ENCODE peak calls at places on chromosomes 11 and 22, in six cellular contexts. D is upper lobe of left lung, Y is A549, K is HepG2, O is K562, W is GM12878. X is an unnamed sample.

GRCh38 chr22:39623603-39624500 is 53.3 kb downstream of the CACNA1I start:
- ATAC-seq in O (no peak), K (peak), Y (peak), W (no peak), D (no peak), X (no peak)

GRCh38 chr11:31652528-31652927 is 143.0 kb downstream of the ELP4 start:
- ATAC-seq in W (peak), K (no peak), O (no peak), D (no peak), Y (no peak), X (no peak)

GRCh38 chr11:130212431-130212961 is 52.9 kb downstream of the ST14 start:
- ATAC-seq in D (no peak), O (peak), W (peak), K (peak), Y (peak), X (no peak)

GRCh38 chr22:20659258-20659657 is 114.7 kb upstream of the SERPIND1 start:
- ATAC-seq in Y (no peak), W (no peak), O (no peak), K (no peak), D (no peak), X (no peak)

GRCh38 chr11:12807621-12808020 is 133.4 kb downstream of the TEAD1 start:
- ATAC-seq in Y (no peak), W (no peak), D (no peak), O (no peak), K (no peak), X (no peak)

GRCh38 chr11:80146231-80146630 is 705.4 kb upstream of the TENM4 start:
- ATAC-seq in D (no peak), W (no peak), Y (no peak), K (no peak), O (no peak), X (no peak)

GRCh38 chr22:47091241-47091691 is 328.8 kb downstream of the TBC1D22A start:
- ATAC-seq in W (no peak), D (no peak), O (peak), Y (no peak), K (no peak), X (no peak)

GRCh38 chr11:113562981-113563461 is 87.8 kb upstream of the DRD2 start:
- ATAC-seq in D (no peak), K (no peak), Y (no peak), O (no peak), W (no peak), X (no peak)

DNA sequence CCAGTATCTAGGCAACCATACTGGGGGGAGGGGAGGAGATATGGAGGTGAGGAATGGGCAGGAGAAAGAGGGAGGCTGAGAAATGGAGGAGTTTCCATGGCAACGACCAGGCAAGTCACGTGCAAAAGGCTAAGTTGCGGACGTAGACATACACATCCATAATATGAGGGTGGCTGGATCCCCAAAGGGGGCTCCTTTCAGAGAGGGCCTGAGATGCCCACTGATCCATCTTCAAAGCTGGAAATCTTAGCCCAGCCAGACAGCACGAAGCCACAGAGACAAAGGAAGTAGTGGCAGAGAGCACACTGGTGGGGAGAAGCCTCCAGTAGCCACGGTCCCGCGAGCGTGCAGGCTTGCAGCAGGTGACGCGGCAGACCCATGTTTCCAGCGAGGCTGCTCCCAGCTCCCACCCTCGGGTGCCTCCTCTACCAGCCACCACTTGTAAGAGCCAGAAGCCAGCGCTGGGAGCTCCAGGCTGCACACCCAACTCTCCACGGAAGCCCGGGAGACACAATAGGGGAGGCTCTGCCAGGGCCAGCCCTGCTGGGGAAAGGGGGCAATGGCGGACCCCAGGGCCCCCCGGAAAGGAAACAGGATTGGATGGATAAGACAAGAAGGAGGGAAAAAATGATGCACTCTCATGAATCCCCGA is 935 bp downstream of the FXYD6 start:
- ATAC-seq in K (no peak), D (peak), Y (peak), W (no peak), O (no peak), X (no peak)
- TF ChIP-seq EP300 in K (no peak), D (no peak), Y (no peak), W (no peak), O (no peak), X (no peak)

GRCh38 chr11:68010058-68011041 is at the start of gene ALDH3B1:
- ATAC-seq in O (peak), Y (peak), W (peak), D (peak), K (peak), X (peak)
- TF ChIP-seq EP300 in O (no peak), Y (peak), W (no peak), D (no peak), K (no peak), X (no peak)

DNA sequence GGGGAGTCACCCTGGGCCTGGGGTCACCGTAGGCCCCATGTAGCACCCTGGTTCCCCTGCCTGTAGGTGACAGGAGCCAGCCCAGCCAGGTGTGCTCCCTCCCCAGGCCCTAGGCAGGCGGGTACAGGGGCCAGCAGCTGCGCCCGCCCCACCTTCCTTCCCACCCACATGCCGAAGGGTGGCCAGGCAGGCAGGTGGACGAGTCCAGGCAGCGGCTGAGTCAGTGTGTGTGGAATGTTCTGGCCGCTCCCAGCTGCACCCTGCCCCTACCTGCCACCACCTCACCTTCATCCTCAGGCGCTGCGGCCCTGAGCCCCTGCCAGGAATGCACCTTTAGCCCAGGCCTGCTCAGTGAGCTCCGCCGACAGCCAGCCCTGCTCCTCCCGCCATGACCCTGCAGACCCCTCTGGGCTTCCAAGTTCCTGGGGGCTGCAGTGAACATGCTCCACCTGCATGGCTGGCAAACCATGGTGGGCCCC is 619 bp upstream of the SYT8 start:
- ATAC-seq in D (peak), Y (no peak), O (no peak), W (no peak), K (peak), X (no peak)
- TF ChIP-seq EP300 in D (peak), Y (no peak), O (no peak), W (no peak), K (no peak), X (no peak)

DNA sequence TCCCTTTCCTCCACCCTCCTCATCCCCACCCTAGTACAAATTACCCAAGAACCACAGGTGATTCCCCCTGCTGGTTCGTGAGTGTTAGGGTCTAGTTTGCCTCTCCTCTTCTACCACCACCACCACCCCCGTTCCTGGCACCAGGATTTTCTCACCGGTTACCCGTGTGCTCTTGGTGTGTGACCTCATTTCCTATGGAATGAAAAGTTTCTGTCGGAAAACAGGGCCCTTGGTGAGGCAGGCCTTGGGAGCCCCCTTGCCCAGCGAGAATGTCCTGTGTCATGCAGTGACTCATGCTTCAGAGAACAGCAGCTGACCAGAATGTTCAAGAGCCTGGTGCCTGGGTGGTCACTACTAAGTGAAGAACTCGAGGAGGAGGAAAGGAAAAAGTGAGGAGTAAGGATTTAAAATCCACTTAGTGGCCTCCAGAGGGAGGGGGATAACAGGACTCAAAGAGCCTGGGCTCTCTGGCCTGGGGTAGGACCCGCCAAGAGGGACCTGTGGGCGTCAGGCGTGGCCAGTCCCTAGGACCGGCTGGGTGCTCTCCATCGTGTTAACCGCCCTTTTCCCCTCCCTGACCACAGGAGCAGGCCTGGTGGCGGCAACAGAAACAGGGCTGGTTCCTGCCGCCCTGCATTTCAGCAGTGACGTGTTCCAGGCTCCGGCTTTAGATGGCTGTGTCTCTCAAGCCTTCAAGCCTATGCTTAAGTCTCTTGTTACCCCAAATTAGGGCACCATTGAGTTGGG is 30.2 kb downstream of the C22orf31 start:
- ATAC-seq in W (peak), Y (peak), K (peak), D (peak), O (peak), X (peak)
- TF ChIP-seq EP300 in W (no peak), Y (peak), K (peak), D (peak), O (no peak), X (no peak)

GRCh38 chr11:61734767-61735166 is 17.7 kb upstream of the MYRF start:
- ATAC-seq in O (no peak), D (no peak), Y (no peak), K (no peak), W (no peak), X (no peak)

GRCh38 chr11:61731211-61731955 is 21.1 kb upstream of the MYRF start:
- ATAC-seq in Y (no peak), D (no peak), W (no peak), O (no peak), K (no peak), X (no peak)

GRCh38 chr11:61731956-61732675 is 20.3 kb upstream of the MYRF start:
- ATAC-seq in K (no peak), D (no peak), O (no peak), Y (no peak), W (no peak), X (peak)

GRCh38 chr11:61732705-61733104 is 19.7 kb upstream of the MYRF start:
- ATAC-seq in Y (no peak), W (no peak), D (peak), K (peak), O (no peak), X (peak)

DNA sequence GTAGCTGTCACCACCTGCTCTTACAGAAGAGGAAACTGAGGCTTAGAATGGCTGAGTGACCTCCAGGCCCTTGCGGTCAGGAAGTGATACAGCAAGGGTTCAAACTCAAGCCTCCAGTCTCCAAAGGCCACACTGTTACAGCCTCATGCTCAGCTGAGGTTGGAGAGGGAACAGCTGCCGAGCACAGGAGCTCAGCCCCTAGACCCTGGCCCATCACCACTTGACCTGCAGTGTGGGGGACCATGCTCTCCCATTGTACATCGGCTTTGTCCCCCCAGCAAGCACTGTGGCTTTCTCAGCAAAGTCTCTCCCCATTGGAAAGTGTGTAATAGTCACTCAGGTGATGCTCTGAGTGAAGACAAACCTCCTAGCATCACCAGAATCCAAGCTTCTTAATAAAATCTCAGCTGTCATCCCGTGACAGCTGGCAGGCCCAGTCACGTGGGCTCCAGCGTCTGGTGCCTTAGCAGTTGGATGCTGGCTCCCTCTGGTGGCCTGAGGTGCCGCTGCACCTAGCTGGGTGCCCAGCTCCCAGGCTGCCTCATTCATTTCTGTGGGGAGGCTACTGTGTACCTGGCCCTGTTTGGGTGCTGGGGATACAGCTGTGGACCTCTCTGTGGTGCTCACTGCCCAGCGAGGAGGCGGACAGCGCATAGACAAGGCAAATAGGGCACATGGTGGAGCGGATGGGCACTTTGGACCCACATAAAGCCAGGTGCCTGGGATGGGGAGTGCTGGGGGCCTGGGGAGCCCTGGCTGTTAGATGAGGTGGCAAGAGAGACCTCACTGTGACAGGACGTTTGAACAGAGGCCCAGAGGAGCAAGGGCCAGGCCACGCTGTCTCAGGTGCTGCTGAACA is 19.1 kb upstream of the MYRF start:
- ATAC-seq in Y (peak), D (peak), K (peak), W (peak), O (peak), X (peak)
- TF ChIP-seq EP300 in Y (no peak), D (no peak), K (no peak), W (no peak), O (peak), X (no peak)

GRCh38 chr22:25779426-25779825 is 37.4 kb downstream of the MYO18B start:
- ATAC-seq in O (no peak), D (no peak), W (no peak), K (no peak), Y (no peak), X (no peak)

GRCh38 chr22:25782831-25783230 is 40.8 kb downstream of the MYO18B start:
- ATAC-seq in W (no peak), O (no peak), Y (no peak), K (no peak), D (no peak), X (no peak)

GRCh38 chr22:25781801-25782200 is 39.8 kb downstream of the MYO18B start:
- ATAC-seq in O (no peak), K (no peak), Y (no peak), W (no peak), D (no peak), X (no peak)

GRCh38 chr22:25779890-25780289 is 37.9 kb downstream of the MYO18B start:
- ATAC-seq in D (no peak), K (no peak), O (no peak), Y (no peak), W (no peak), X (no peak)

GRCh38 chr22:25780673-25781072 is 38.7 kb downstream of the MYO18B start:
- ATAC-seq in O (no peak), Y (no peak), W (no peak), D (no peak), K (no peak), X (no peak)
- TF ChIP-seq EP300 in O (no peak), Y (no peak), W (no peak), D (no peak), K (no peak), X (no peak)

DNA sequence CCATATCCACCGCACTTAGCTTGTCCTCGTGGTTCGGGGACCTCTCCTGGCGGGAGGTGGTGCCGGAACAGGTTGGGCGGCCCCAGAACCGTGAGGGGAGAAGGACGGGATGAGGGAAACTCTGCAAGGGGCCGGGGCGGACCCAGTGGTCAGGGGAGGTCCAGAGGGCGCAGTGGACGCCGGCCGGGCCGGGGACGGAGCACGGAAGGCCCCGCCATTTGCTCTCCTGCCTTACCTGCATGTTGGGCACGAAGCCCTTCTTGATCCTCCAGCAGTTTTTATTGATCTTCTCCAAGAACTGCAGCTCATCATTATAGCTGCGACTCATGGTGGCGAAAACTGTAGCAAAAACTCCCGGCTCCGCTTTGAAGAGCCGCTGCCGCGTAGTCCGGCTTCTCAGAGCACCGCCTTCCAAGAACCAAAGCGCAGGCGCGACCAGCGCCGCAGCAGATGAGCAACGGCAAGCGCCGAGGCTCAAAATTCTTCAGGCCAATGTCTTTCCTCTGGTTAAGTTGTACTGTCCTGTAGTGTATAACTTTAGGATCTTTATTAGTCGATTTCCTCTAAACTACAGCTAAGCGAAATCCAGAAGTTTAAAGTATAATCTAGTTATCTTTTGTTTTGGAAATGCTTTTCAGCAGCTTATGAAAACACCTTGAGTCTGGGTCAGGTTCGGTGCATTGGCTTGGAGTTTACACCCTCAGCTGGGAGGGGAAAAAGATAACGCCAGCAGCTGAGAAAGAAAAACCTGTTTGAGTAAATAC is at the start of gene RTCB:
- ATAC-seq in D (peak), O (peak), K (peak), Y (peak), W (peak), X (peak)
- TF ChIP-seq EP300 in D (no peak), O (no peak), K (no peak), Y (no peak), W (no peak), X (no peak)

DNA sequence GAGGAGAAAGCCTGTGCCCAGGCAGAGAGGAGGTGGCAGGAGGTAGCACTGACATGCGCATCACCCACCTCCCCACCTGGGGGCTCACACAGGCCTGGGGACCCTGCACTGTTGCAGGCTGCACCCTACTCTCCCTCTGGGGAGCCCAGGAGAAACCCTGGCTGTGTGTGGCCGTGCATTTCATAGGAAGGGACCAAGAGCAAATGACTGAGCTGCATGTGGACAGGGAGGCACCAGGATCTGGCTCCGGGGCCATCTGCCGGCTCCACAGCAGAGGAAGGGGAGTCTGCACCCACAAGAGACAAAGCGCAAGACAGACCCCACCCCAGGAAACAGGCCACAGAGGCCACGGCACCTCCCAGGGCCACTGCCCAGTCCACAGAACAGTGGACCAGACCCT is 22.7 kb downstream of the BID start:
- ATAC-seq in K (peak), W (no peak), D (no peak), O (no peak), Y (no peak), X (no peak)
- TF ChIP-seq EP300 in K (no peak), W (no peak), D (no peak), O (no peak), Y (no peak), X (no peak)

DNA sequence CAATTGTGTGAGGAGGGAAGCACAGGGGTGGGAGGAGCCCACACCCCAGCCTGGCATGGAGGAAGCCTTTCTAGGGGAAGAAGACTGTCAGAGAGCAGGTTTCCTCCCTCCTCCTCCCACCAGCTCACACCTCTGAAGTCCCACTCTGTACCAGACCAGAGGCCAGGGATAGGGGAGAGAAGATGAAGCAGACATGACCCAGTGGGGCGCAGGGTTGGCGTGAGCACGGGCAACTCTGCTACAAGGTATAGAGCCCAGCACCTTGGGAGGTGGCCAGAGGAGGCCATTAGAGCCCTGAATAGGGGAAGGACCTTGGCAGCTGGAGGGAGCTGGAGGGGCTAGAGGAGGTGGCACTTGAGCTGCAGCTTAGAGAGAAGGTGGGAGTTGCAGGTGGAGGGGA is 15.9 kb downstream of the SLCO2B1 start:
- ATAC-seq in K (no peak), W (no peak), Y (no peak), O (no peak), D (no peak), X (no peak)
- TF ChIP-seq EP300 in K (no peak), W (no peak), Y (no peak), O (no peak), D (no peak), X (no peak)

GRCh38 chr11:100525635-100526034 is 161.5 kb upstream of the ARHGAP42 start:
- ATAC-seq in W (peak), K (no peak), Y (no peak), D (no peak), O (no peak), X (no peak)

GRCh38 chr11:100528872-100529416 is 158.1 kb upstream of the ARHGAP42 start:
- ATAC-seq in D (no peak), W (no peak), O (no peak), Y (no peak), K (no peak), X (no peak)

DNA sequence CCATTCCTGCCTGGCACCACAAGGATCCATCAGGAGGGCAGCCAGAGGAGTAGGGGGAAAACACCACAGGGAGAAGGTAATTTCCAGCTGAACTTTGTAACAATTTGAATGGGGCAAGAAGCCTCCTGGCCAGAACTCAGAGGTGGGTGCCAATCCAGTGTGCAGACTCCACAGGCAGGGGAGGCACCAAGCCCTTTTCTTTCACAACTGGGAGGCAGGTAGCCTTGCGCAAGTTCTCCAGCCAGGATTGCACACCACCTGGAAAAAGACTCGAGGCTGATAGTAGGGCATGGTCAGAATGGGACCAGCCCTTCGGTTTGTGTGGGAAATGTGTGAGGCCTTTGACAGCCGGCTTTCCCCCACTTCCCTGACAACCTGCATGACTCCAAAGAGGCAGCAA is 161.9 kb upstream of the ARHGAP42 start:
- ATAC-seq in K (no peak), D (no peak), W (no peak), Y (no peak), O (no peak), X (no peak)
- TF ChIP-seq EP300 in K (no peak), D (no peak), W (no peak), Y (no peak), O (no peak), X (no peak)